ENCODE peak calls at places on chromosomes 7 and 10, in eight cellular contexts. W is HCT116, X is GM23338, Q is OCI-LY7, Z is PC-3, I is hepatocyte, V is Karpas-422, E is GM23248. L is an unnamed sample. For H3K9me2, the result is how much of the 10 kb centered on the place peaks cover.

GRCh38 chr7:50713357-50713965 is 69.2 kb downstream of the GRB10 start:
- DNase-seq in W (no peak), X (no peak), Q (no peak), Z (no peak), I (no peak), V (no peak), E (no peak), L (no peak)

GRCh38 chr7:151302531-151302930 is 39.1 kb upstream of the NUB1 start:
- DNase-seq in W (no peak), X (no peak), Q (no peak), Z (no peak), I (no peak), V (no peak), E (no peak), L (no peak)

GRCh38 chr7:133863362-133864061 is 263.6 kb upstream of the LRGUK start:
- DNase-seq in W (no peak), X (no peak), Q (no peak), Z (no peak), I (peak), V (no peak), E (no peak), L (no peak)

GRCh38 chr7:106723398-106723797 is 62.4 kb upstream of the CCDC71L start:
- DNase-seq in W (no peak), X (no peak), Q (no peak), Z (no peak), I (no peak), V (no peak), E (no peak), L (no peak)

GRCh38 chr7:41134242-41134872 is 568.5 kb downstream of the INHBA start:
- DNase-seq in W (no peak), X (no peak), Q (peak), Z (peak), I (no peak), V (no peak), E (peak), L (no peak)

GRCh38 chr10:125662616-125663015 is 20.3 kb downstream of the TEX36 start:
- DNase-seq in W (peak), X (no peak), Q (no peak), Z (peak), I (no peak), V (no peak), E (peak), L (no peak)

GRCh38 chr10:34826221-34826620 is 11.1 kb upstream of the PARD3 start:
- DNase-seq in W (peak), X (peak), Q (no peak), Z (no peak), I (no peak), V (no peak), E (no peak), L (no peak)

GRCh38 chr7:31464601-31465000 is 49.3 kb upstream of the ITPRID1 start:
- DNase-seq in W (no peak), X (no peak), Q (no peak), Z (peak), I (peak), V (no peak), E (no peak), L (no peak)

GRCh38 chr7:135362871-135363270 is 129.2 kb downstream of the STRA8 start:
- DNase-seq in W (no peak), X (peak), Q (no peak), Z (no peak), I (no peak), V (no peak), E (no peak), L (no peak)

GRCh38 chr7:128788446-128789412 is 3.0 kb upstream of the CCDC136 start:
- DNase-seq in W (no peak), X (no peak), Q (no peak), Z (no peak), I (no peak), V (no peak), E (no peak), L (no peak)

GRCh38 chr7:134368851-134369533 is 52.3 kb upstream of the SLC35B4 start:
- DNase-seq in W (no peak), X (no peak), Q (no peak), Z (peak), I (peak), V (no peak), E (peak), L (no peak)

GRCh38 chr10:95430231-95430951 is 130.8 kb downstream of the SORBS1 start:
- DNase-seq in W (peak), X (peak), Q (peak), Z (peak), I (peak), V (peak), E (peak), L (peak)

GRCh38 chr7:36390199-36391090 is 783 bp downstream of the ANLN start:
- DNase-seq in W (peak), X (peak), Q (peak), Z (peak), I (peak), V (peak), E (peak), L (peak)

GRCh38 chr10:77493851-77494788 is 143.5 kb downstream of the KCNMA1 start:
- DNase-seq in W (peak), X (peak), Q (no peak), Z (peak), I (peak), V (peak), E (peak), L (no peak)

GRCh38 chr7:105904064-105904463 is 27.7 kb upstream of the ATXN7L1 start:
- DNase-seq in W (no peak), X (no peak), Q (no peak), Z (no peak), I (no peak), V (no peak), E (no peak), L (no peak)

GRCh38 chr7:127066974-127067373 is 185.8 kb downstream of the GRM8 start:
- DNase-seq in W (no peak), X (peak), Q (no peak), Z (no peak), I (peak), V (peak), E (no peak), L (peak)

GRCh38 chr7:100465702-100466311 is 1.7 kb upstream of the SPACDR start:
- DNase-seq in W (no peak), X (peak), Q (peak), Z (peak), I (peak), V (peak), E (peak), L (no peak)

GRCh38 chr10:1698185-1698584 is 39.1 kb downstream of the ADARB2 start:
- DNase-seq in W (no peak), X (peak), Q (no peak), Z (no peak), I (no peak), V (no peak), E (no peak), L (no peak)

GRCh38 chr10:88990528-88991160 is at the start of gene FAS:
- DNase-seq in W (peak), X (peak), Q (peak), Z (peak), I (peak), V (peak), E (peak), L (peak)

GRCh38 chr10:51063659-51064535 is 10.4 kb upstream of the PRKG1 start:
- DNase-seq in W (peak), X (peak), Q (peak), Z (peak), I (peak), V (peak), E (peak), L (peak)

GRCh38 chr10:108850138-108850854 is 1073.0 kb downstream of the XPNPEP1 start:
- DNase-seq in W (no peak), X (no peak), Q (peak), Z (no peak), I (no peak), V (peak), E (no peak), L (peak)

GRCh38 chr7:112023282-112023681 is 182.9 kb downstream of the DOCK4 start:
- DNase-seq in W (no peak), X (no peak), Q (no peak), Z (no peak), I (no peak), V (no peak), E (no peak), L (no peak)

GRCh38 chr7:147941316-147941715 is 649.2 kb upstream of the C7orf33 start:
- DNase-seq in W (no peak), X (no peak), Q (no peak), Z (no peak), I (no peak), V (no peak), E (no peak), L (no peak)

GRCh38 chr7:123397746-123398145 is 136.6 kb downstream of the IQUB start:
- DNase-seq in W (no peak), X (no peak), Q (no peak), Z (no peak), I (no peak), V (no peak), E (no peak), L (no peak)

GRCh38 chr10:44261710-44262455 is 123.0 kb downstream of the CXCL12 start:
- DNase-seq in W (no peak), X (no peak), Q (no peak), Z (no peak), I (no peak), V (no peak), E (peak), L (no peak)

GRCh38 chr7:47180268-47180826 is 401.6 kb downstream of the TNS3 start:
- DNase-seq in W (peak), X (peak), Q (peak), Z (peak), I (peak), V (peak), E (peak), L (peak)

GRCh38 chr7:157432957-157433576 is 96.3 kb downstream of the DNAJB6 start:
- DNase-seq in W (no peak), X (peak), Q (peak), Z (peak), I (peak), V (peak), E (peak), L (peak)

GRCh38 chr10:94268652-94269051 is 94.1 kb downstream of the NOC3L start:
- DNase-seq in W (no peak), X (no peak), Q (no peak), Z (no peak), I (no peak), V (no peak), E (no peak), L (no peak)

GRCh38 chr7:115357213-115357999 is 435.5 kb downstream of the MDFIC start:
- DNase-seq in W (no peak), X (no peak), Q (no peak), Z (no peak), I (no peak), V (no peak), E (peak), L (no peak)

GRCh38 chr7:140402178-140402835 is 1.6 kb upstream of the RAB19 start:
- DNase-seq in W (no peak), X (no peak), Q (no peak), Z (peak), I (no peak), V (no peak), E (peak), L (no peak)

GRCh38 chr10:114398587-114399331 is 5.5 kb downstream of the AFAP1L2 start:
- DNase-seq in W (no peak), X (no peak), Q (no peak), Z (no peak), I (no peak), V (no peak), E (no peak), L (no peak)

GRCh38 chr10:128016423-128017060 is 109.6 kb downstream of the PTPRE start:
- DNase-seq in W (no peak), X (no peak), Q (no peak), Z (no peak), I (no peak), V (no peak), E (no peak), L (no peak)

GRCh38 chr10:119665901-119666708 is 14.9 kb downstream of the BAG3 start:
- DNase-seq in W (no peak), X (no peak), Q (no peak), Z (no peak), I (no peak), V (no peak), E (no peak), L (no peak)

GRCh38 chr7:140416560-140416959 is 12.7 kb downstream of the RAB19 start:
- DNase-seq in W (no peak), X (no peak), Q (no peak), Z (no peak), I (no peak), V (no peak), E (no peak), L (no peak)

GRCh38 chr10:62617702-62618451 is 186.6 kb upstream of the ADO start:
- DNase-seq in W (no peak), X (no peak), Q (no peak), Z (no peak), I (no peak), V (no peak), E (no peak), L (no peak)

GRCh38 chr7:2158331-2159175 is 74.2 kb downstream of the MAD1L1 start:
- DNase-seq in W (no peak), X (no peak), Q (peak), Z (no peak), I (no peak), V (no peak), E (no peak), L (no peak)

GRCh38 chr10:79422178-79422892 is 23.1 kb downstream of the ZCCHC24 start:
- DNase-seq in W (no peak), X (no peak), Q (no peak), Z (no peak), I (peak), V (no peak), E (peak), L (no peak)

GRCh38 chr10:130424418-130424817 is 288.2 kb downstream of the GLRX3 start:
- DNase-seq in W (no peak), X (no peak), Q (no peak), Z (no peak), I (no peak), V (no peak), E (no peak), L (no peak)

GRCh38 chr10:130422366-130423324 is 286.5 kb downstream of the GLRX3 start:
- DNase-seq in W (no peak), X (no peak), Q (no peak), Z (no peak), I (no peak), V (no peak), E (no peak), L (no peak)

GRCh38 chr10:130421909-130422308 is 285.7 kb downstream of the GLRX3 start:
- DNase-seq in W (no peak), X (no peak), Q (no peak), Z (no peak), I (no peak), V (no peak), E (no peak), L (no peak)

GRCh38 chr10:130425169-130425568 is 289.0 kb downstream of the GLRX3 start:
- DNase-seq in W (no peak), X (no peak), Q (no peak), Z (no peak), I (no peak), V (no peak), E (no peak), L (no peak)

DNA sequence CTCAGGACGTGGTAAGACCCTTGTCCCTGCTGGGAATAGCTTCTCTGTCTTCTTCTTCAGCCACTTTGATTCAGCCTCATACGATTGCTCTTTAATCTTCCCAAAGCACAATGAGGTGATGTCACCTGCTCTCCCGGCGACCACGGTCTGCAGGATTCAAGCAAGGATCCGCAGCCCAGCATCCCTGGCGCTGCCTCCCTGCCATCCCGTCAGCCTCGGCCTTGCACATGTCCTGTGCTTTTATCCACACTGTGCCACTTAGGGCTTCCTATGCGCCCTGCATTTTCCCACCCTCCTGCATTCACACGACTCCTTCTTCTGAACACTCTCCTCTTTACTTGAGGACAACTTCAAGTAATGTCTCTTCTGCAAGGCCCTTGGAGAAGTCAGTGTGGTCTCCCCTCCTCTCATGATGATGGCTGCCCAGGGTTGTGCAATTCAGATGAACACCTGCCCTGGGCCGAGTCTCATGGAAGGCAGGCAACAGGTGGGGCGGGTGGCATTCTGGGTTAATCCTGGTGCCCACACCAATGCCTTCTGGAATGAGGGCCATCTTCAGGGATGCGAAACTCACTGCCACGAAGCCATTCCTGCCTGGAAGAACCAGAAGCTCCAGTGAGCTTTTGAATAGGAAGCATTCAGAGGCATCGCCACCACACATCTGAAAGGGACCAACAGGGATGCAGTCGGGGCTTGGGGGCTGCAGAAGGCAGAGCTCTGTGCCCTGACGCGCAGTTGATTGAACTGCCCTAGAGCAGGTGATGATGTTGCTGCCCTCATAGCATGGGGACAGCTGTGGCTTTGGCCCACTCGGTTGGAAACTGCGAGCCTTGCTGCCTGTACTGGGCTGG is 287.5 kb downstream of the GLRX3 start:
- DNase-seq in W (no peak), X (no peak), Q (no peak), Z (no peak), I (no peak), V (no peak), E (no peak), L (no peak)
- H3K9me2 ChIP-seq in W (under half), X (under half), Q (under half), Z (under half), I (under half), V (under half), E (under half), L (under half)

GRCh38 chr7:131110294-131111080 is 217.2 kb upstream of the MKLN1 start:
- DNase-seq in W (no peak), X (peak), Q (no peak), Z (peak), I (no peak), V (peak), E (peak), L (peak)

GRCh38 chr7:131109757-131110293 is 217.9 kb upstream of the MKLN1 start:
- DNase-seq in W (no peak), X (peak), Q (peak), Z (peak), I (peak), V (peak), E (peak), L (peak)

GRCh38 chr7:131111792-131112191 is 215.9 kb upstream of the MKLN1 start:
- DNase-seq in W (no peak), X (no peak), Q (no peak), Z (no peak), I (no peak), V (no peak), E (no peak), L (no peak)

GRCh38 chr7:131112431-131112830 is 215.2 kb upstream of the MKLN1 start:
- DNase-seq in W (no peak), X (no peak), Q (peak), Z (no peak), I (no peak), V (no peak), E (no peak), L (no peak)

DNA sequence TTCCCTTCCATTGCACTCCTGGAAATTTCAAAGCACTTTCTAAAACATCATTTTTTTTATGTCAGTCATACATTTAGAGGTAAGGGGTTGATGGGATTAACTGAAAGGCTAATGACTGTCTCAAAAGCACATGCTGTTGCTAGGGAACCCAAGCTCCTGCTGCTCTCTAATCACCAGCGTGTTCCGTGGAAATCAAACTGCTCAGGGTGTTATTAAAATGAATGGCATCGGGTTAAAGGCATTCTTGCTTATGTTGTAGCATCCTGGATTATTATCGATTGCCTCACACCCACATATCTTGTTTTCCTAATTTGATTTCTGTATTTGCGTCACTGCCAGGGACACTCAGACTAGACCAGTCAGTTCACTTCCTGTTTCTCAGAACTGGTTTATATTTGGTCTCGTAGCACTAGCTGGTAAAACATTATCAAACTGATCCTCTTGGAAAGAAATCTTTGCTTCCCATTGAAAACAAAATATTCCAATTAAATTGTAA is 216.5 kb upstream of the MKLN1 start:
- DNase-seq in W (no peak), X (no peak), Q (peak), Z (peak), I (no peak), V (peak), E (peak), L (peak)
- H3K27ac ChIP-seq in W (peak), X (no peak), Q (peak), Z (peak), I (no peak), V (peak), E (peak), L (peak)

GRCh38 chr10:91196268-91197043 is 24.0 kb upstream of the PCGF5 start:
- DNase-seq in W (no peak), X (no peak), Q (no peak), Z (no peak), I (no peak), V (no peak), E (no peak), L (no peak)
- H3K4me2 ChIP-seq in W (no peak), X (no peak), Q (no peak), Z (no peak), I (no peak), V (no peak), E (peak), L (no peak)

GRCh38 chr10:103793429-103793828 is 61.9 kb downstream of the SH3PXD2A start:
- DNase-seq in W (no peak), X (no peak), Q (no peak), Z (no peak), I (no peak), V (no peak), E (no peak), L (no peak)
- H3K9me2 ChIP-seq in W (under half), X (under half), Q (under half), Z (under half), I (under half), V (under half), E (under half), L (under half)

GRCh38 chr7:27116521-27116946 is 14.0 kb downstream of the HOXA4 start:
- DNase-seq in W (no peak), X (no peak), Q (no peak), Z (no peak), I (no peak), V (no peak), E (no peak), L (no peak)

GRCh38 chr7:27119412-27119911 is 11.1 kb downstream of the HOXA4 start:
- DNase-seq in W (no peak), X (no peak), Q (no peak), Z (no peak), I (no peak), V (no peak), E (no peak), L (no peak)

GRCh38 chr7:27116962-27117686 is 13.4 kb downstream of the HOXA4 start:
- DNase-seq in W (no peak), X (no peak), Q (no peak), Z (no peak), I (no peak), V (no peak), E (no peak), L (no peak)

GRCh38 chr7:27117687-27118491 is 12.7 kb downstream of the HOXA4 start:
- DNase-seq in W (no peak), X (peak), Q (no peak), Z (no peak), I (no peak), V (no peak), E (no peak), L (no peak)

DNA sequence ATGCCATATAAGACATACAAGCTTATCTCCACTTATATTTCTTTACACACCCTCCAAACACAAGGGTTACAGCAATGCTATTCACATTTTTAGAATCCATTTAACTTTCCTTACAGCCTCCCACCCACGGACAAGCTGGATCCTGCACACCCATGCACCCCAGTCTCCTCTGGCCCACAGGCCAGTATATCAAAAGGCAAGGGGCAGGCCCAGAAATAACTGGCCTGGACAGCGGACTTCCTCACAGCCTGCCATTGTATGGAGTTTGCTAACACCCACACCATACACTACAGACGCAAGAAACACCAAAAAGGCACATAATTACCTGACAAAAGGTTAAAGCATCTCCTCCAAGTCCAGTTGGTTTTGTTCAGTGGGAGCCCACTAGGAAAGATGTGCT is 12.0 kb downstream of the HOXA4 start:
- DNase-seq in W (no peak), X (no peak), Q (no peak), Z (no peak), I (no peak), V (no peak), E (no peak), L (no peak)
- H3K27ac ChIP-seq in W (no peak), X (no peak), Q (no peak), Z (no peak), I (no peak), V (no peak), E (no peak), L (no peak)

GRCh38 chr7:14639329-14639728 is 263.2 kb downstream of the DGKB start:
- DNase-seq in W (no peak), X (no peak), Q (no peak), Z (no peak), I (no peak), V (no peak), E (no peak), L (no peak)
- H3K4me2 ChIP-seq in W (no peak), X (no peak), Q (no peak), Z (no peak), I (no peak), V (no peak), E (no peak), L (no peak)